ENCODE peak calls at places on chromosomes 5 and 9, in four cellular contexts. One of them, this sample, is unnamed.

GRCh38 chr9:84153885-84154284 is 173.3 kb downstream of the RMI1 start:
- DNase-seq in WERI-Rb-1: no peak
- DNase-seq in tibial artery: no peak
- DNase-seq in mesothelial cell of epicardium: no peak
- DNase-seq in this sample: peak; percentile 55

GRCh38 chr5:147831465-147831864 is at the start of gene SPINK1:
- DNase-seq in tibial artery: no peak
- DNase-seq in WERI-Rb-1: no peak
- DNase-seq in mesothelial cell of epicardium: no peak
- DNase-seq in this sample: no peak

GRCh38 chr9:90274725-90275124 is 367.9 kb downstream of the DIRAS2 start:
- DNase-seq in WERI-Rb-1: no peak
- DNase-seq in mesothelial cell of epicardium: no peak
- DNase-seq in tibial artery: no peak
- DNase-seq in this sample: no peak

GRCh38 chr5:172150514-172151425 is 37.3 kb downstream of the STK10 start:
- DNase-seq in tibial artery: peak; percentile 70
- DNase-seq in mesothelial cell of epicardium: no peak
- DNase-seq in WERI-Rb-1: no peak
- DNase-seq in this sample: peak; percentile 42

GRCh38 chr5:98927242-98927987 is 1.4 kb downstream of the CHD1 start:
- DNase-seq in WERI-Rb-1: peak; percentile 24
- DNase-seq in tibial artery: peak; percentile 36
- DNase-seq in mesothelial cell of epicardium: no peak
- DNase-seq in this sample: peak; percentile 75

GRCh38 chr9:133403766-133404439 is 13.9 kb downstream of the REXO4 start:
- DNase-seq in mesothelial cell of epicardium: no peak
- DNase-seq in tibial artery: no peak
- DNase-seq in WERI-Rb-1: peak; percentile 51
- DNase-seq in this sample: peak; percentile 22

GRCh38 chr5:32754251-32754650 is 43.1 kb downstream of the NPR3 start:
- DNase-seq in mesothelial cell of epicardium: no peak
- DNase-seq in WERI-Rb-1: no peak
- DNase-seq in tibial artery: no peak
- DNase-seq in this sample: peak; percentile 20

GRCh38 chr5:15010936-15011335 is 139.4 kb upstream of the ANKH start:
- DNase-seq in tibial artery: no peak
- DNase-seq in WERI-Rb-1: no peak
- DNase-seq in mesothelial cell of epicardium: no peak
- DNase-seq in this sample: no peak

GRCh38 chr5:96573513-96573894 is 88.7 kb upstream of the CAST start:
- DNase-seq in tibial artery: no peak
- DNase-seq in WERI-Rb-1: no peak
- DNase-seq in mesothelial cell of epicardium: no peak
- DNase-seq in this sample: no peak

GRCh38 chr9:134778841-134779411 is 101.7 kb upstream of the FCN2 start:
- DNase-seq in mesothelial cell of epicardium: no peak
- DNase-seq in WERI-Rb-1: peak; percentile 93
- DNase-seq in tibial artery: peak; percentile 57
- DNase-seq in this sample: peak; percentile 63

GRCh38 chr5:160188151-160188967 is 40.9 kb upstream of the FABP6 start:
- DNase-seq in WERI-Rb-1: peak; percentile 94
- DNase-seq in mesothelial cell of epicardium: peak; percentile 56
- DNase-seq in tibial artery: peak; percentile 29
- DNase-seq in this sample: peak; percentile 72

GRCh38 chr9:130857864-130858730 is 23.0 kb downstream of the ABL1 start:
- DNase-seq in WERI-Rb-1: no peak
- DNase-seq in mesothelial cell of epicardium: no peak
- DNase-seq in tibial artery: peak; percentile 76
- DNase-seq in this sample: peak; percentile 95

GRCh38 chr5:91499943-91500531 is 116.9 kb upstream of the ARRDC3 start:
- DNase-seq in tibial artery: no peak
- DNase-seq in WERI-Rb-1: no peak
- DNase-seq in mesothelial cell of epicardium: no peak
- DNase-seq in this sample: peak; percentile 65

DNA sequence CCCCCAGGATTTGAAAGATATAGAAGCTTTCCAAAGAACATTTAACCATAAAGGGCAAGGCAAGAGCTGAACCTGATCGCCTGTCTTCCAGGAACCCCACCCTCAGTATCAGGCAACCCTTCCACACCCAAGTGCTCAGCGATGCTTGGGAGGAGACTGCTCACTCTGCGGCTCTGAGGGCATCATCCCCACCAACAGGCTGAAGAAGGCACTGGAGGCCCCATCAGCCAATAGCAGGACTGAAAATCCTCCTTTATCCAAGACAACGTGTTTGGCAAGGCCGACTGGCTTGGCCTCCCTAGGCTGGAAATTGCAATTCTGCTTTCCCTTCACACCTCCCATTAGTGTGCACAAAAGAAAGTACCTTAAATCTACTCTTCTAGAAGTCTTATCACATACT is 1.4 kb upstream of the PPP2CA start:
- DNase-seq in tibial artery: no peak
- DNase-seq in mesothelial cell of epicardium: no peak
- DNase-seq in WERI-Rb-1: peak; percentile 39
- DNase-seq in this sample: peak; percentile 40
- TF ChIP-seq CTCF in tibial artery: no peak
- TF ChIP-seq CTCF in mesothelial cell of epicardium: no peak
- TF ChIP-seq CTCF in WERI-Rb-1: no peak
- TF ChIP-seq CTCF in this sample: no peak

GRCh38 chr5:145101246-145101645 is 733.9 kb downstream of the PRELID2 start:
- DNase-seq in WERI-Rb-1: peak; percentile 15
- DNase-seq in mesothelial cell of epicardium: no peak
- DNase-seq in tibial artery: no peak
- DNase-seq in this sample: no peak
- TF ChIP-seq CTCF in WERI-Rb-1: peak; percentile 53
- TF ChIP-seq CTCF in mesothelial cell of epicardium: no peak
- TF ChIP-seq CTCF in tibial artery: no peak
- TF ChIP-seq CTCF in this sample: peak; percentile 22

GRCh38 chr9:7977586-7977985 is 178.0 kb upstream of the DMAC1 start:
- DNase-seq in mesothelial cell of epicardium: no peak
- DNase-seq in tibial artery: no peak
- DNase-seq in WERI-Rb-1: no peak
- DNase-seq in this sample: no peak
- TF ChIP-seq CTCF in mesothelial cell of epicardium: no peak
- TF ChIP-seq CTCF in tibial artery: no peak
- TF ChIP-seq CTCF in WERI-Rb-1: no peak
- TF ChIP-seq CTCF in this sample: no peak

GRCh38 chr5:139137703-139138102 is 60.5 kb downstream of the SIL1 start:
- DNase-seq in tibial artery: no peak
- DNase-seq in mesothelial cell of epicardium: no peak
- DNase-seq in WERI-Rb-1: peak; percentile 63
- DNase-seq in this sample: peak; percentile 45
- TF ChIP-seq CTCF in tibial artery: no peak
- TF ChIP-seq CTCF in mesothelial cell of epicardium: no peak
- TF ChIP-seq CTCF in WERI-Rb-1: peak; percentile 54
- TF ChIP-seq CTCF in this sample: peak; percentile 34

GRCh38 chr5:140840978-140841962 is at the start of gene PCDHA8:
- DNase-seq in tibial artery: no peak
- DNase-seq in WERI-Rb-1: no peak
- DNase-seq in mesothelial cell of epicardium: no peak
- DNase-seq in this sample: no peak
- TF ChIP-seq CTCF in tibial artery: no peak
- TF ChIP-seq CTCF in WERI-Rb-1: peak; percentile 28
- TF ChIP-seq CTCF in mesothelial cell of epicardium: peak; percentile 44
- TF ChIP-seq CTCF in this sample: peak; percentile 31

GRCh38 chr9:306907-307306 is 92.2 kb downstream of the DOCK8 start:
- DNase-seq in tibial artery: no peak
- DNase-seq in mesothelial cell of epicardium: no peak
- DNase-seq in WERI-Rb-1: peak; percentile 31
- DNase-seq in this sample: no peak
- TF ChIP-seq CTCF in tibial artery: no peak
- TF ChIP-seq CTCF in mesothelial cell of epicardium: no peak
- TF ChIP-seq CTCF in WERI-Rb-1: peak; percentile 60
- TF ChIP-seq CTCF in this sample: no peak